ENCODE peak calls at places on chromosome 14, in seven cellular contexts. F, D, B, A, S, U and X are unnamed samples.

GRCh38 chr14:35122696-35123387 is 490 bp downstream of the PRORP start:
- DNase-seq in U (no peak), F (peak), A (no peak), B (no peak), S (no peak), D (peak), X (no peak)

GRCh38 chr14:100692859-100693558 is 33.7 kb upstream of the DLK1 start:
- DNase-seq in S (no peak), D (peak), A (peak), F (peak), B (no peak), U (no peak), X (no peak)

GRCh38 chr14:90522585-90523191 is 125.9 kb downstream of the CALM1 start:
- DNase-seq in U (no peak), B (peak), D (peak), S (no peak), A (peak), F (peak), X (no peak)

GRCh38 chr14:61525293-61526011 is 169.9 kb upstream of the HIF1A start:
- DNase-seq in F (peak), D (peak), U (no peak), A (peak), B (peak), S (no peak), X (no peak)

GRCh38 chr14:53295985-53296582 is 143.0 kb upstream of the DDHD1 start:
- DNase-seq in D (peak), U (no peak), B (no peak), A (peak), F (no peak), S (peak), X (peak)

GRCh38 chr14:61568572-61569011 is 126.7 kb upstream of the HIF1A start:
- DNase-seq in U (peak), S (no peak), F (no peak), B (peak), A (peak), D (no peak), X (peak)

GRCh38 chr14:89144066-89144465 is 273.0 kb downstream of the FOXN3 start:
- DNase-seq in A (no peak), B (no peak), S (no peak), F (no peak), U (no peak), D (no peak), X (no peak)

GRCh38 chr14:61524211-61524806 is 171.0 kb upstream of the HIF1A start:
- DNase-seq in B (peak), F (no peak), D (peak), U (no peak), S (no peak), A (peak), X (no peak)

GRCh38 chr14:71532349-71532748 is 399.9 kb upstream of the RGS6 start:
- DNase-seq in B (no peak), A (no peak), U (no peak), F (no peak), S (no peak), D (no peak), X (no peak)

GRCh38 chr14:50964683-50965390 is 20.6 kb upstream of the PYGL start:
- DNase-seq in A (peak), F (peak), D (peak), B (peak), S (no peak), U (no peak), X (no peak)

GRCh38 chr14:23008836-23009235 is 1.1 kb downstream of the C14orf93 start:
- DNase-seq in U (no peak), F (no peak), A (no peak), B (no peak), S (no peak), D (no peak), X (no peak)

GRCh38 chr14:75990297-75990696 is 4.7 kb downstream of the IFT43 start:
- DNase-seq in S (no peak), F (no peak), A (no peak), B (no peak), U (no peak), D (no peak), X (no peak)

GRCh38 chr14:74502236-74503019 is 8.9 kb downstream of the ISCA2 start:
- DNase-seq in B (no peak), U (no peak), F (no peak), S (peak), A (peak), D (peak), X (peak)

GRCh38 chr14:51248041-51248987 is 8.3 kb downstream of the TMX1 start:
- DNase-seq in F (no peak), B (peak), S (no peak), A (no peak), U (no peak), D (no peak), X (peak)

GRCh38 chr14:65035049-65035448 is 48.4 kb downstream of the FNTB start:
- DNase-seq in D (peak), U (no peak), A (no peak), B (peak), F (no peak), S (no peak), X (no peak)

GRCh38 chr14:96911499-96912130 is 114.4 kb downstream of the VRK1 start:
- DNase-seq in U (no peak), A (no peak), S (no peak), F (no peak), D (no peak), B (no peak), X (no peak)

GRCh38 chr14:89540830-89541470 is 123.9 kb upstream of the FOXN3 start:
- DNase-seq in F (no peak), B (no peak), A (peak), S (no peak), U (no peak), D (peak), X (no peak)

DNA sequence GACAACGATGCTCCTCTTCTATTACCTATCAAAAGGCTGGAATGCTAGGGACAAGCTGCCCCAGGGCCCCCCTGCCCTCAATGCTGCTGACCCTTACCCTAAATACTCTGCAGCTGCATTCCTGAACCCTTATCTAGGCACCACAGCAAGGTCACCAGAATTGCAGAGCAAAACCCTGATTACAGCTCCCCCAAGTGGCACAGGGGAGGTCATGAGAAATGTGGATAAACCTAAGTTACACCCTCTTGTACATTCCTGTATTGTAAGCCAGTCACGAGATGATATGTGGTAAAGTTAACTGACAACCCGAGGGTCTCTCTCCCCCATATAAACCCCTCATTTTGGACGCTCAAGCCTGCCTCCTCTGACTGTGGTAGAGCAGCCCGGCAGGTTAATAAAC is 411.8 kb upstream of the STXBP6 start:
- DNase-seq in U (no peak), F (no peak), A (no peak), D (no peak), S (no peak), B (no peak), X (no peak)
- TF ChIP-seq CTCF in U (no peak), F (no peak), A (no peak), D (no peak), S (no peak), B (no peak), X (no peak)

DNA sequence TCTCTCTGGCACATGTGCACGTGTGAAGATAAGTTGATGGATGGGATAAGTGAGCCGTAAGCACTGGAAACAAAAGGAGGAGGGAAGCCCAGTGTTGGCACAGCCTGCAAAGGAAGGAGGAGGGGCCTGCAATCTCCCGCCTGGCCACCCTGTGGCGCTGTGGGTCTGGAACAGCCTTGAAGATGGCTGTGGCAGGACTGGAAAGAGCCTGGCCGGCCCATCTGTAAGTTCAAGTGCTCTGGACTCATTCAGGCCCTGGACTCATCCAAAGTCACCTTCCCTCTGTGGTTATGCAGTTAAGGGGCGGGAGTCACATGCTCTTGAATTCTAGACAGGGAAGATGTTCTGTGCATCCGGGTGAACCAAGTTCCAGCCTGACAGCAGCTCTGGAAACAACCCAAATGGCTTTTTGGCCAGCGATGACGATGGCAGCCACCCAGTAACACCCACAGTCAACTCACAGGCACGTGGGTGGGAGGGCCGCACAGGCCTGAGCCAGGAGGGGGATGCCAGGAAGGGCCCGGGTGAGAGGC is 50.4 kb downstream of the CHGA start:
- DNase-seq in U (no peak), D (peak), A (peak), B (peak), S (peak), F (peak), X (no peak)
- TF ChIP-seq CTCF in U (peak), D (peak), A (peak), B (peak), S (peak), F (peak), X (peak)

GRCh38 chr14:106737025-106737424 is 1210.6 kb downstream of the TMEM121 start:
- DNase-seq in F (no peak), S (no peak), U (no peak), B (no peak), A (no peak), D (no peak), X (no peak)
- TF ChIP-seq CTCF in F (no peak), S (no peak), U (no peak), B (no peak), A (no peak), D (no peak), X (no peak)

DNA sequence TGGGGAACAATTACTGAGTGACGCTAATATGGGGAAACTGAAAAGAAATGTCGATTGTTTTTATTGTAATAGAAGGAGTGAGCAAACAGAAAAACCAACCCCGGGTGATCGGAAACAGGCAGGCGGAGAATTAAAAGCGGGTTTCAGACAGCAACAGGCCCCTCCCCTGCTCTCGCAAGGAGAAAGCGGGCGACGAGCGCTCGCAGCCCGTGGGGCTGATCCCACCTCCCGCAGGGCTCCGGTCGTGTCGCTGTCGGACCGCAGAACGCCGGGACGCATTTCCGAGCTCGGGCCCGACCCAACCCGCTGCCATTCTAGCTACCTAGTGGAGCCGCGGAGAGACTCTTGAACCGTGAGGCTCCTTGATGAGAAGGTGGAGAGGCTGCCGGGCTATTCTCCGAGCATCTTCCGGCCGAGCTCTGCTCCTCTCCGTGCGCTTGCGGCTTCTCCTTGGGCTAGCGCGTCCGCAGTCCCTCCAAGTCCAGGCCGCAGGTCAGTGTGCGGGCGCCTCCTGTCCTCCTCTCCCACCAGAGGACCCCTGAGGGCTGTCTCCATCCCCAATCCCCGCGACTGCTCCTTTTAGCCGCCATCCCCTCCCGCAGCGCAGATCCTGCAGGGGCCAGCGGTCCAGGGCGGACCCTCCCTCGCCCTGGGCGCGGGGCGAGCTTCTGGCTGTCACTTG is 4.1 kb upstream of the PAX9 start:
- DNase-seq in U (no peak), D (no peak), A (peak), B (no peak), S (no peak), F (peak), X (peak)
- TF ChIP-seq CTCF in U (no peak), D (no peak), A (no peak), B (no peak), S (no peak), F (no peak), X (no peak)

GRCh38 chr14:57259672-57260071 is 9.0 kb downstream of the EXOC5 start:
- DNase-seq in U (no peak), B (no peak), A (no peak), S (no peak), D (no peak), F (no peak), X (no peak)
- TF ChIP-seq CTCF in U (no peak), B (no peak), A (no peak), S (no peak), D (no peak), F (no peak), X (no peak)